ENCODE peak calls at places on chromosome 20, in ten cellular contexts. N is AG09309, S is colonic mucosa, R is MM.1S, I is GM13977, C is tibial nerve, U is HFFc6, T is B cell, J is endothelial cell, Z is AG04449. E is an unnamed sample.

GRCh38 chr20:31666258-31667042 is 28.7 kb downstream of the COX4I2 start:
- DNase-seq in N (no peak), S (peak; percentile 66), R (no peak), I (no peak), C (no peak), U (no peak), T (no peak), J (no peak), Z (no peak), E (peak; percentile 41)

GRCh38 chr20:36322131-36322530 is 16.0 kb downstream of the DLGAP4 start:
- DNase-seq in N (no peak), S (no peak), R (no peak), I (no peak), C (no peak), U (no peak), T (no peak), J (no peak), Z (no peak), E (no peak)

GRCh38 chr20:36784900-36785299 is 11.3 kb upstream of the DSN1 start:
- DNase-seq in N (no peak), S (no peak), R (no peak), I (no peak), C (no peak), U (no peak), T (no peak), J (no peak), Z (no peak), E (peak; percentile 38)

GRCh38 chr20:34954905-34955231 is 738 bp downstream of the GSS start:
- DNase-seq in N (no peak), S (peak; percentile 56), R (no peak), I (no peak), C (no peak), U (peak; percentile 25), T (no peak), J (peak; percentile 17), Z (no peak), E (peak; percentile 38)

GRCh38 chr20:34468956-34469355 is 47.3 kb upstream of the DYNLRB1 start:
- DNase-seq in N (no peak), S (no peak), R (no peak), I (no peak), C (no peak), U (no peak), T (no peak), J (no peak), Z (no peak), E (no peak)

GRCh38 chr20:40781979-40782378 is 92.9 kb upstream of the MAFB start:
- DNase-seq in N (no peak), S (no peak), R (no peak), I (no peak), C (no peak), U (no peak), T (no peak), J (no peak), Z (no peak), E (no peak)

GRCh38 chr20:7540018-7540417 is 400.2 kb downstream of the HAO1 start:
- DNase-seq in N (no peak), S (no peak), R (no peak), I (no peak), C (no peak), U (no peak), T (no peak), J (no peak), Z (no peak), E (no peak)

GRCh38 chr20:1931830-1932229 is 36.6 kb downstream of the SIRPA start:
- DNase-seq in N (no peak), S (no peak), R (no peak), I (no peak), C (no peak), U (no peak), T (no peak), J (no peak), Z (no peak), E (no peak)

GRCh38 chr20:58233881-58234528 is 5.6 kb upstream of the ANKRD60 start:
- DNase-seq in N (no peak), S (peak; percentile 55), R (no peak), I (no peak), C (no peak), U (no peak), T (no peak), J (peak; percentile 85), Z (no peak), E (no peak)

GRCh38 chr20:22977047-22977785 is 57.9 kb upstream of the SSTR4 start:
- DNase-seq in N (no peak), S (no peak), R (no peak), I (no peak), C (no peak), U (no peak), T (no peak), J (no peak), Z (no peak), E (no peak)

GRCh38 chr20:13353261-13353945 is 132.3 kb downstream of the ISM1 start:
- DNase-seq in N (no peak), S (no peak), R (no peak), I (no peak), C (no peak), U (no peak), T (no peak), J (no peak), Z (no peak), E (peak; percentile 11)

GRCh38 chr20:4725263-4725550 is 3.5 kb downstream of the PRND start:
- DNase-seq in N (no peak), S (no peak), R (no peak), I (no peak), C (no peak), U (no peak), T (no peak), J (no peak), Z (no peak), E (no peak)

GRCh38 chr20:41047975-41048305 is 19.3 kb downstream of the TOP1 start:
- DNase-seq in N (no peak), S (no peak), R (peak; percentile 70), I (peak; percentile 37), C (no peak), U (no peak), T (peak; percentile 60), J (no peak), Z (no peak), E (peak; percentile 58)

GRCh38 chr20:41150664-41151063 is 13.3 kb downstream of the PLCG1 start:
- DNase-seq in N (no peak), S (no peak), R (no peak), I (no peak), C (no peak), U (no peak), T (no peak), J (peak; percentile 61), Z (no peak), E (no peak)

GRCh38 chr20:48607544-48607865 is 220.3 kb downstream of the PREX1 start:
- DNase-seq in N (no peak), S (no peak), R (no peak), I (no peak), C (no peak), U (no peak), T (no peak), J (no peak), Z (no peak), E (no peak)

GRCh38 chr20:57667385-57667784 is 42.4 kb downstream of the PMEPA1 start:
- DNase-seq in N (no peak), S (no peak), R (no peak), I (no peak), C (no peak), U (no peak), T (no peak), J (no peak), Z (no peak), E (no peak)

GRCh38 chr20:32786059-32786760 is 24.0 kb downstream of the DNMT3B start:
- DNase-seq in N (no peak), S (no peak), R (no peak), I (no peak), C (no peak), U (no peak), T (no peak), J (no peak), Z (no peak), E (no peak)

GRCh38 chr20:50165687-50166554 is 12.4 kb upstream of the PEDS1 start:
- DNase-seq in N (peak; percentile 99), S (peak; percentile 98), R (peak; percentile 28), I (peak; percentile 90), C (peak; percentile 95), U (peak; percentile 100), T (peak; percentile 67), J (peak; percentile 61), Z (peak; percentile 99), E (peak; percentile 100)
- TF ChIP-seq CTCF in N (no peak), S (no peak), R (no peak), I (no peak), C (no peak), U (peak; percentile 8), T (no peak), J (no peak), Z (no peak), E (peak; percentile 7)

GRCh38 chr20:38961530-38962043 is 557 bp upstream of the DHX35 start:
- DNase-seq in N (no peak), S (no peak), R (peak; percentile 10), I (no peak), C (no peak), U (no peak), T (peak; percentile 25), J (no peak), Z (no peak), E (no peak)

GRCh38 chr20:38965264-38965663 is 3.1 kb downstream of the DHX35 start:
- DNase-seq in N (no peak), S (no peak), R (no peak), I (no peak), C (no peak), U (no peak), T (no peak), J (no peak), Z (no peak), E (no peak)

GRCh38 chr20:38962898-38963484 is 847 bp downstream of the DHX35 start:
- DNase-seq in N (no peak), S (no peak), R (no peak), I (no peak), C (no peak), U (no peak), T (no peak), J (no peak), Z (no peak), E (no peak)

GRCh38 chr20:38963745-38964144 is 1.6 kb downstream of the DHX35 start:
- DNase-seq in N (no peak), S (no peak), R (no peak), I (no peak), C (no peak), U (no peak), T (no peak), J (no peak), Z (no peak), E (no peak)

GRCh38 chr20:38962044-38962897 is at the start of gene DHX35:
- DNase-seq in N (peak; percentile 74), S (peak; percentile 98), R (peak; percentile 98), I (peak; percentile 99), C (peak; percentile 97), U (peak; percentile 93), T (peak; percentile 98), J (peak; percentile 98), Z (peak; percentile 50), E (peak; percentile 96)
- TF ChIP-seq CTCF in N (peak; percentile 42), S (no peak), R (peak; percentile 55), I (peak; percentile 34), C (no peak), U (peak; percentile 53), T (peak; percentile 63), J (no peak), Z (peak; percentile 47), E (peak; percentile 42)

GRCh38 chr20:10577648-10578047 is 96.2 kb downstream of the JAG1 start:
- DNase-seq in N (no peak), S (no peak), R (no peak), I (no peak), C (no peak), U (no peak), T (no peak), J (no peak), Z (no peak), E (no peak)
- TF ChIP-seq CTCF in N (no peak), S (no peak), R (no peak), I (no peak), C (no peak), U (no peak), T (no peak), J (no peak), Z (no peak), E (no peak)

GRCh38 chr20:59318201-59318790 is 17.9 kb downstream of the EDN3 start:
- DNase-seq in N (no peak), S (no peak), R (no peak), I (no peak), C (no peak), U (no peak), T (no peak), J (no peak), Z (no peak), E (no peak)
- TF ChIP-seq CTCF in N (no peak), S (no peak), R (no peak), I (no peak), C (no peak), U (no peak), T (no peak), J (no peak), Z (no peak), E (no peak)

E was measured in fibroblast of villous mesenchyme.